ENCODE peak calls at places on chromosomes 3 and 15, in seven cellular contexts. O, K, J, M, D, U and Q are unnamed samples.
A peak's percentile ranks its signal among the peaks of the same experiment; 100 is the strongest.

GRCh38 chr15:92097473-92098178 is 244.1 kb downstream of the SLCO3A1 start:
- DNase-seq in U (peak; percentile 57), J (peak; percentile 45), D (peak; percentile 74), K (no peak), M (no peak), O (peak; percentile 76), Q (no peak)

GRCh38 chr15:66735909-66736305 is 33.9 kb downstream of the SMAD6 start:
- DNase-seq in U (no peak), J (no peak), M (no peak), D (no peak), O (no peak), K (no peak), Q (no peak)

GRCh38 chr3:17046623-17047022 is 161.9 kb downstream of the PLCL2 start:
- DNase-seq in D (no peak), J (no peak), K (no peak), M (no peak), U (no peak), O (no peak), Q (no peak)

GRCh38 chr3:133487920-133488540 is 85.5 kb upstream of the CDV3 start:
- DNase-seq in D (no peak), U (no peak), K (no peak), J (no peak), M (no peak), O (peak; percentile 34), Q (no peak)

GRCh38 chr15:71559098-71559497 is 251.3 kb upstream of the NR2E3 start:
- DNase-seq in D (no peak), K (no peak), O (no peak), M (no peak), U (no peak), J (no peak), Q (no peak)

GRCh38 chr15:63156708-63157065 is 590 bp downstream of the RPS27L start:
- DNase-seq in J (no peak), K (peak; percentile 20), U (peak; percentile 38), O (no peak), D (peak; percentile 50), M (no peak), Q (peak; percentile 57)

GRCh38 chr3:124119056-124119721 is 127.3 kb upstream of the ROPN1 start:
- DNase-seq in O (no peak), K (no peak), J (no peak), M (no peak), U (no peak), D (no peak), Q (no peak)

GRCh38 chr3:45599424-45599886 is 4.9 kb downstream of the LIMD1 start:
- DNase-seq in K (no peak), U (peak; percentile 28), O (no peak), J (no peak), M (no peak), D (no peak), Q (no peak)

GRCh38 chr15:29750754-29751153 is 71.5 kb downstream of the TJP1 start:
- DNase-seq in D (no peak), O (no peak), K (no peak), U (no peak), M (no peak), J (no peak), Q (no peak)

GRCh38 chr15:74525946-74526345 is 15.1 kb upstream of the ARID3B start:
- DNase-seq in O (no peak), U (no peak), M (no peak), K (no peak), J (no peak), D (no peak), Q (no peak)